ENCODE peak calls at places on chromosome 11, in seven cellular contexts. G is IMR-90, U is uterus, Q is NB4, L is HCT116, O is body of pancreas, N is adrenal gland. I is an unnamed sample.

GRCh38 chr11:96875772-96876171 is 486.0 kb downstream of the JRKL start:
- DNase-seq in Q (no peak), L (no peak), N (peak), O (no peak), U (no peak), G (no peak), I (no peak)

GRCh38 chr11:72745511-72745910 is 6.7 kb downstream of the ARAP1 start:
- DNase-seq in Q (no peak), U (no peak), O (no peak), G (no peak), L (no peak), N (no peak), I (no peak)

GRCh38 chr11:86069408-86070086 is 663 bp upstream of the PICALM start:
- DNase-seq in G (peak), N (peak), Q (peak), U (peak), O (peak), L (peak), I (no peak)

GRCh38 chr11:32081901-32082300 is 9.0 kb upstream of the RCN1 start:
- DNase-seq in Q (no peak), U (no peak), L (no peak), N (no peak), O (no peak), G (no peak), I (no peak)

GRCh38 chr11:74276581-74276980 is 34.9 kb downstream of the P4HA3 start:
- DNase-seq in U (no peak), N (no peak), O (no peak), G (peak), L (no peak), Q (no peak), I (no peak)

GRCh38 chr11:14973621-14974020 is 1.5 kb upstream of the CALCA start:
- DNase-seq in G (peak), O (no peak), N (no peak), L (no peak), Q (no peak), U (no peak), I (no peak)

GRCh38 chr11:132644511-132644910 is 887.8 kb downstream of the OPCML start:
- DNase-seq in O (no peak), U (no peak), Q (no peak), N (no peak), G (no peak), L (no peak), I (no peak)

GRCh38 chr11:41382927-41383326 is 76.5 kb downstream of the LRRC4C start:
- DNase-seq in G (no peak), N (peak), L (no peak), O (no peak), Q (no peak), U (no peak), I (no peak)

GRCh38 chr11:12160680-12161079 is 50.3 kb downstream of the MICAL2 start:
- DNase-seq in Q (no peak), G (peak), O (no peak), N (no peak), L (no peak), U (peak), I (no peak)

GRCh38 chr11:89405629-89406028 is 85.5 kb downstream of the NOX4 start:
- DNase-seq in O (no peak), Q (peak), L (peak), N (no peak), U (no peak), G (no peak), I (no peak)

GRCh38 chr11:111870522-111870886 is 877 bp downstream of the ALG9 start:
- DNase-seq in G (no peak), Q (no peak), U (no peak), N (no peak), L (no peak), O (no peak), I (no peak)

GRCh38 chr11:35721576-35722341 is 59.2 kb downstream of the TRIM44 start:
- DNase-seq in Q (peak), O (no peak), L (no peak), N (no peak), U (no peak), G (peak), I (no peak)

GRCh38 chr11:1948389-1948788 is 1.3 kb downstream of the MRPL23 start:
- DNase-seq in L (no peak), N (no peak), O (no peak), G (no peak), U (no peak), Q (no peak), I (no peak)

GRCh38 chr11:134275534-134276395 is at the start of gene GLB1L3:
- DNase-seq in U (peak), N (no peak), L (no peak), G (no peak), O (peak), Q (no peak), I (no peak)

GRCh38 chr11:121318848-121319834 is 26.6 kb downstream of the SC5D start:
- DNase-seq in G (peak), L (peak), U (no peak), O (peak), Q (peak), N (no peak), I (no peak)

GRCh38 chr11:58745705-58746364 is 14.1 kb upstream of the GLYAT start:
- DNase-seq in N (no peak), L (no peak), Q (no peak), G (no peak), O (no peak), U (no peak), I (no peak)

GRCh38 chr11:59173080-59173963 is 1.4 kb downstream of the DTX4 start:
- DNase-seq in G (peak), L (no peak), U (peak), N (no peak), Q (peak), O (peak), I (peak)

GRCh38 chr11:47923667-47924066 is 56.7 kb upstream of the PTPRJ start:
- DNase-seq in L (no peak), O (peak), Q (no peak), N (no peak), G (peak), U (no peak), I (peak)

GRCh38 chr11:73292481-73292880 is 15.6 kb upstream of the ARHGEF17 start:
- DNase-seq in N (no peak), L (no peak), U (no peak), Q (no peak), O (no peak), G (no peak), I (no peak)

GRCh38 chr11:12319734-12320387 is 57.5 kb upstream of the PARVA start:
- DNase-seq in N (no peak), Q (no peak), U (no peak), L (no peak), O (no peak), G (peak), I (no peak)

GRCh38 chr11:57459112-57460016 is 964 bp upstream of the RTN4RL2 start:
- DNase-seq in O (no peak), U (no peak), G (peak), N (no peak), L (no peak), Q (peak), I (no peak)

GRCh38 chr11:104275992-104276391 is 112.0 kb upstream of the PDGFD start:
- DNase-seq in U (no peak), G (peak), Q (peak), O (no peak), L (no peak), N (no peak), I (no peak)

GRCh38 chr11:16382638-16383380 is 26.5 kb upstream of the SOX6 start:
- DNase-seq in L (no peak), Q (no peak), G (peak), O (no peak), U (no peak), N (no peak), I (no peak)

GRCh38 chr11:72738199-72739141 is 13.7 kb downstream of the ARAP1 start:
- DNase-seq in U (no peak), Q (peak), L (no peak), G (peak), N (no peak), O (no peak), I (peak)

GRCh38 chr11:126114486-126115252 is 52.0 kb upstream of the CDON start:
- DNase-seq in U (no peak), L (no peak), G (peak), Q (peak), N (no peak), O (no peak), I (no peak)

GRCh38 chr11:18271206-18271605 is 5.1 kb downstream of the SAA1 start:
- DNase-seq in O (no peak), N (no peak), L (no peak), G (no peak), Q (no peak), U (no peak), I (no peak)

GRCh38 chr11:18265949-18266348 is at the start of gene SAA1:
- DNase-seq in U (no peak), O (no peak), L (no peak), Q (no peak), G (no peak), N (no peak), I (no peak)

GRCh38 chr11:18264677-18265542 is 1.2 kb upstream of the SAA1 start:
- DNase-seq in U (no peak), O (no peak), N (no peak), Q (no peak), G (no peak), L (no peak), I (no peak)

GRCh38 chr11:18270102-18270501 is 4.0 kb downstream of the SAA1 start:
- DNase-seq in G (no peak), Q (no peak), U (no peak), O (no peak), L (no peak), N (no peak), I (no peak)
- TF ChIP-seq CTCF in G (no peak), Q (no peak), U (no peak), O (no peak), L (no peak), N (no peak), I (no peak)

DNA sequence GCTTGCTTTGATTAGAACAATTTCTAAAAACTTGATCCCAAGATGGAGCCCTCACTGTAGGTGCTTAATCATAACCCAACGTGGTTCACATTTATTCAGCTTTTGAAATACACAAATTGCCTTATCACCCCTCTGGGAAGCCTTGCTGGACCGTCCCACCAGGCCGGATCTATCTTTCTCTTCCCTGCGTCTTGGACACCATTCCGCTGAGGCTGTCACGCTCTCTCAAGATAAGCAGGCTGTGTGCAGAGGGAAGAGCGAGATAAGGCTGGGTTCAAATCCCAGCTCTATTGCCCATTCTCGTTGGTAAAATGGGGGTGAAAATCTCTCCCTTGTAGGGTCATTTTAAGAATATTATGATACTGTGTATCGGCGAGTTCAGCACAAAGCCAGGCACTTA is 20.5 kb upstream of the TP53I11 start:
- DNase-seq in Q (no peak), L (no peak), U (no peak), O (no peak), N (no peak), G (no peak), I (no peak)
- TF ChIP-seq POLR2A in Q (no peak), L (no peak), U (no peak), O (no peak), N (no peak), G (no peak), I (no peak)

GRCh38 chr11:68870470-68870869 is 28.8 kb upstream of the CPT1A start:
- DNase-seq in Q (peak), O (no peak), N (no peak), U (no peak), L (no peak), G (no peak), I (no peak)
- TF ChIP-seq CTCF in Q (peak), O (no peak), N (no peak), U (no peak), L (peak), G (no peak), I (no peak)

DNA sequence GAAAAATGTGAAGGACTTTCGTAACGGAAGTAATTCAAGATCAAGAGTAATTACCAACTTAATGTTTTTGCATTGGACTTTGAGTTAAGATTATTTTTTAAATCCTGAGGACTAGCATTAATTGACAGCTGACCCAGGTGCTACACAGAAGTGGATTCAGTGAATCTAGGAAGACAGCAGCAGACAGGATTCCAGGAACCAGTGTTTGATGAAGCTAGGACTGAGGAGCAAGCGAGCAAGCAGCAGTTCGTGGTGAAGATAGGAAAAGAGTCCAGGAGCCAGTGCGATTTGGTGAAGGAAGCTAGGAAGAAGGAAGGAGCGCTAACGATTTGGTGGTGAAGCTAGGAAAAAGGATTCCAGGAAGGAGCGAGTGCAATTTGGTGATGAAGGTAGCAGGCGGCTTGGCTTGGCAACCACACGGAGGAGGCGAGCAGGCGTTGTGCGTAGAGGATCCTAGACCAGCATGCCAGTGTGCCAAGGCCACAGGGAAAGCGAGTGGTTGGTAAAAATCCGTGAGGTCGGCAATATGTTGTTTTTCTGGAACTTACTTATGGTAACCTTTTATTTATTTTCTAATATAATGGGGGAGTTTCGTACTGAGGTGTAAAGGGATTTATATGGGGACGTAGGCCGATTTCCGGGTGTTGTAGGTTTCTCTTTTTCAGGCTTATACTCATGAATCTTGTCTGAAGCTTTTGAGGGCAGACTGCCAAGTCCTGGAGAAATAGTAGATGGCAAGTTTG is 1.6 kb downstream of the MALAT1 start:
- DNase-seq in N (no peak), L (no peak), U (peak), G (peak), O (peak), Q (peak), I (no peak)
- TF ChIP-seq POLR2A in N (peak), L (peak), U (peak), G (no peak), O (peak), Q (peak), I (no peak)

I was measured in stomach.